ENCODE peak calls at places on chromosome 22, in eight cellular contexts. One of them, this sample, is unnamed.
A peak's percentile ranks its signal among the peaks of the same experiment; 100 is the strongest.

GRCh38 chr22:23251445-23252093 is 71.3 kb downstream of the BCR start:
- DNase-seq in posterior cingulate gyrus: peak; percentile 53
- DNase-seq in iPS-NIHi11: no peak
- DNase-seq in pons: no peak
- DNase-seq in heart left ventricle: no peak
- DNase-seq in fibroblast of villous mesenchyme: no peak
- DNase-seq in myocyte: peak; percentile 27
- DNase-seq in stimulated activated CD8-positive, alpha-beta memory T cell treated with anti-CD3 and anti-CD28 coated beads, Interleukin-4, amount 100 ng/mL, for 1 hour: no peak
- DNase-seq in this sample: peak; percentile 56

GRCh38 chr22:38034278-38034882 is 22.8 kb upstream of the PICK1 start:
- DNase-seq in fibroblast of villous mesenchyme: peak; percentile 89
- DNase-seq in iPS-NIHi11: peak; percentile 81
- DNase-seq in posterior cingulate gyrus: peak; percentile 97
- DNase-seq in myocyte: peak; percentile 75
- DNase-seq in pons: peak; percentile 92
- DNase-seq in stimulated activated CD8-positive, alpha-beta memory T cell treated with anti-CD3 and anti-CD28 coated beads, Interleukin-4, amount 100 ng/mL, for 1 hour: no peak
- DNase-seq in heart left ventricle: peak; percentile 76
- DNase-seq in this sample: peak; percentile 63

GRCh38 chr22:28229566-28230483 is 310.8 kb upstream of the PITPNB start:
- DNase-seq in posterior cingulate gyrus: no peak
- DNase-seq in heart left ventricle: no peak
- DNase-seq in iPS-NIHi11: no peak
- DNase-seq in fibroblast of villous mesenchyme: peak; percentile 30
- DNase-seq in myocyte: peak; percentile 53
- DNase-seq in stimulated activated CD8-positive, alpha-beta memory T cell treated with anti-CD3 and anti-CD28 coated beads, Interleukin-4, amount 100 ng/mL, for 1 hour: no peak
- DNase-seq in pons: no peak
- DNase-seq in this sample: no peak

GRCh38 chr22:25736378-25737011 is 5.5 kb upstream of the MYO18B start:
- DNase-seq in iPS-NIHi11: no peak
- DNase-seq in myocyte: no peak
- DNase-seq in posterior cingulate gyrus: no peak
- DNase-seq in pons: no peak
- DNase-seq in stimulated activated CD8-positive, alpha-beta memory T cell treated with anti-CD3 and anti-CD28 coated beads, Interleukin-4, amount 100 ng/mL, for 1 hour: no peak
- DNase-seq in heart left ventricle: no peak
- DNase-seq in fibroblast of villous mesenchyme: no peak
- DNase-seq in this sample: no peak

GRCh38 chr22:46752286-46752685 is 10.2 kb upstream of the TBC1D22A start:
- DNase-seq in myocyte: no peak
- DNase-seq in fibroblast of villous mesenchyme: no peak
- DNase-seq in heart left ventricle: no peak
- DNase-seq in stimulated activated CD8-positive, alpha-beta memory T cell treated with anti-CD3 and anti-CD28 coated beads, Interleukin-4, amount 100 ng/mL, for 1 hour: no peak
- DNase-seq in pons: no peak
- DNase-seq in posterior cingulate gyrus: peak; percentile 63
- DNase-seq in iPS-NIHi11: no peak
- DNase-seq in this sample: no peak

GRCh38 chr22:49156662-49157285 is 670.9 kb downstream of the BRD1 start:
- DNase-seq in fibroblast of villous mesenchyme: no peak
- DNase-seq in iPS-NIHi11: no peak
- DNase-seq in heart left ventricle: no peak
- DNase-seq in pons: no peak
- DNase-seq in myocyte: no peak
- DNase-seq in stimulated activated CD8-positive, alpha-beta memory T cell treated with anti-CD3 and anti-CD28 coated beads, Interleukin-4, amount 100 ng/mL, for 1 hour: no peak
- DNase-seq in posterior cingulate gyrus: peak; percentile 59
- DNase-seq in this sample: peak; percentile 83

GRCh38 chr22:19759459-19759993 is 1.1 kb upstream of the TBX1 start:
- DNase-seq in iPS-NIHi11: no peak
- DNase-seq in posterior cingulate gyrus: no peak
- DNase-seq in stimulated activated CD8-positive, alpha-beta memory T cell treated with anti-CD3 and anti-CD28 coated beads, Interleukin-4, amount 100 ng/mL, for 1 hour: no peak
- DNase-seq in pons: no peak
- DNase-seq in fibroblast of villous mesenchyme: no peak
- DNase-seq in heart left ventricle: no peak
- DNase-seq in myocyte: no peak
- DNase-seq in this sample: no peak

GRCh38 chr22:46542011-46542985 is 4.9 kb upstream of the CELSR1 start:
- DNase-seq in myocyte: peak; percentile 70
- DNase-seq in posterior cingulate gyrus: peak; percentile 97
- DNase-seq in stimulated activated CD8-positive, alpha-beta memory T cell treated with anti-CD3 and anti-CD28 coated beads, Interleukin-4, amount 100 ng/mL, for 1 hour: peak; percentile 49
- DNase-seq in iPS-NIHi11: peak; percentile 94
- DNase-seq in pons: peak; percentile 37
- DNase-seq in fibroblast of villous mesenchyme: peak; percentile 48
- DNase-seq in heart left ventricle: peak; percentile 63
- DNase-seq in this sample: peak; percentile 78

GRCh38 chr22:42792909-42793847 is 63.9 kb downstream of the ARFGAP3 start:
- DNase-seq in stimulated activated CD8-positive, alpha-beta memory T cell treated with anti-CD3 and anti-CD28 coated beads, Interleukin-4, amount 100 ng/mL, for 1 hour: no peak
- DNase-seq in heart left ventricle: no peak
- DNase-seq in pons: no peak
- DNase-seq in myocyte: no peak
- DNase-seq in fibroblast of villous mesenchyme: no peak
- DNase-seq in iPS-NIHi11: no peak
- DNase-seq in posterior cingulate gyrus: peak; percentile 86
- DNase-seq in this sample: peak; percentile 11

GRCh38 chr22:26995222-26995621 is 337.8 kb downstream of the MIAT start:
- DNase-seq in iPS-NIHi11: no peak
- DNase-seq in heart left ventricle: no peak
- DNase-seq in pons: no peak
- DNase-seq in posterior cingulate gyrus: no peak
- DNase-seq in fibroblast of villous mesenchyme: no peak
- DNase-seq in stimulated activated CD8-positive, alpha-beta memory T cell treated with anti-CD3 and anti-CD28 coated beads, Interleukin-4, amount 100 ng/mL, for 1 hour: no peak
- DNase-seq in myocyte: no peak
- DNase-seq in this sample: peak; percentile 78

GRCh38 chr22:30185129-30185528 is 61.4 kb downstream of the LIF start:
- DNase-seq in iPS-NIHi11: no peak
- DNase-seq in fibroblast of villous mesenchyme: no peak
- DNase-seq in myocyte: no peak
- DNase-seq in stimulated activated CD8-positive, alpha-beta memory T cell treated with anti-CD3 and anti-CD28 coated beads, Interleukin-4, amount 100 ng/mL, for 1 hour: no peak
- DNase-seq in posterior cingulate gyrus: no peak
- DNase-seq in heart left ventricle: no peak
- DNase-seq in pons: no peak
- DNase-seq in this sample: peak; percentile 21

GRCh38 chr22:40334899-40335298 is 11.4 kb upstream of the ADSL start:
- DNase-seq in heart left ventricle: no peak
- DNase-seq in pons: no peak
- DNase-seq in iPS-NIHi11: no peak
- DNase-seq in stimulated activated CD8-positive, alpha-beta memory T cell treated with anti-CD3 and anti-CD28 coated beads, Interleukin-4, amount 100 ng/mL, for 1 hour: no peak
- DNase-seq in posterior cingulate gyrus: no peak
- DNase-seq in fibroblast of villous mesenchyme: no peak
- DNase-seq in myocyte: no peak
- DNase-seq in this sample: no peak

GRCh38 chr22:17430298-17430900 is 61.1 kb downstream of the CECR2 start:
- DNase-seq in iPS-NIHi11: no peak
- DNase-seq in posterior cingulate gyrus: no peak
- DNase-seq in heart left ventricle: peak; percentile 32
- DNase-seq in myocyte: peak; percentile 35
- DNase-seq in pons: peak; percentile 49
- DNase-seq in fibroblast of villous mesenchyme: peak; percentile 11
- DNase-seq in stimulated activated CD8-positive, alpha-beta memory T cell treated with anti-CD3 and anti-CD28 coated beads, Interleukin-4, amount 100 ng/mL, for 1 hour: no peak
- DNase-seq in this sample: no peak

GRCh38 chr22:29633514-29634312 is 30.3 kb downstream of the NF2 start:
- DNase-seq in myocyte: no peak
- DNase-seq in iPS-NIHi11: no peak
- DNase-seq in posterior cingulate gyrus: no peak
- DNase-seq in pons: no peak
- DNase-seq in stimulated activated CD8-positive, alpha-beta memory T cell treated with anti-CD3 and anti-CD28 coated beads, Interleukin-4, amount 100 ng/mL, for 1 hour: no peak
- DNase-seq in heart left ventricle: no peak
- DNase-seq in fibroblast of villous mesenchyme: no peak
- DNase-seq in this sample: no peak

GRCh38 chr22:17847360-17848078 is 73.2 kb upstream of the BID start:
- DNase-seq in posterior cingulate gyrus: no peak
- DNase-seq in heart left ventricle: no peak
- DNase-seq in iPS-NIHi11: no peak
- DNase-seq in fibroblast of villous mesenchyme: no peak
- DNase-seq in myocyte: no peak
- DNase-seq in pons: no peak
- DNase-seq in stimulated activated CD8-positive, alpha-beta memory T cell treated with anti-CD3 and anti-CD28 coated beads, Interleukin-4, amount 100 ng/mL, for 1 hour: no peak
- DNase-seq in this sample: no peak

GRCh38 chr22:30308518-30309230 is 18.1 kb downstream of the TBC1D10A start:
- DNase-seq in stimulated activated CD8-positive, alpha-beta memory T cell treated with anti-CD3 and anti-CD28 coated beads, Interleukin-4, amount 100 ng/mL, for 1 hour: no peak
- DNase-seq in fibroblast of villous mesenchyme: peak; percentile 94
- DNase-seq in heart left ventricle: no peak
- DNase-seq in pons: no peak
- DNase-seq in myocyte: peak; percentile 48
- DNase-seq in posterior cingulate gyrus: no peak
- DNase-seq in iPS-NIHi11: no peak
- DNase-seq in this sample: no peak

GRCh38 chr22:26134654-26135330 is 34.5 kb upstream of the SEZ6L start:
- DNase-seq in pons: no peak
- DNase-seq in heart left ventricle: no peak
- DNase-seq in myocyte: peak; percentile 3
- DNase-seq in iPS-NIHi11: peak; percentile 25
- DNase-seq in stimulated activated CD8-positive, alpha-beta memory T cell treated with anti-CD3 and anti-CD28 coated beads, Interleukin-4, amount 100 ng/mL, for 1 hour: no peak
- DNase-seq in fibroblast of villous mesenchyme: no peak
- DNase-seq in posterior cingulate gyrus: no peak
- DNase-seq in this sample: no peak

GRCh38 chr22:42066133-42066761 is 4.4 kb downstream of the NAGA start:
- DNase-seq in pons: no peak
- DNase-seq in fibroblast of villous mesenchyme: no peak
- DNase-seq in myocyte: no peak
- DNase-seq in posterior cingulate gyrus: no peak
- DNase-seq in heart left ventricle: no peak
- DNase-seq in iPS-NIHi11: no peak
- DNase-seq in stimulated activated CD8-positive, alpha-beta memory T cell treated with anti-CD3 and anti-CD28 coated beads, Interleukin-4, amount 100 ng/mL, for 1 hour: no peak
- DNase-seq in this sample: no peak

GRCh38 chr22:20130739-20131592 is 638 bp upstream of the ZDHHC8 start:
- DNase-seq in pons: peak; percentile 80
- DNase-seq in heart left ventricle: peak; percentile 91
- DNase-seq in stimulated activated CD8-positive, alpha-beta memory T cell treated with anti-CD3 and anti-CD28 coated beads, Interleukin-4, amount 100 ng/mL, for 1 hour: peak; percentile 44
- DNase-seq in myocyte: peak; percentile 82
- DNase-seq in fibroblast of villous mesenchyme: peak; percentile 82
- DNase-seq in iPS-NIHi11: peak; percentile 89
- DNase-seq in posterior cingulate gyrus: peak; percentile 99
- DNase-seq in this sample: peak; percentile 83

GRCh38 chr22:19149962-19150361 is at the start of gene GSC2:
- DNase-seq in pons: no peak
- DNase-seq in fibroblast of villous mesenchyme: no peak
- DNase-seq in posterior cingulate gyrus: no peak
- DNase-seq in iPS-NIHi11: peak; percentile 70
- DNase-seq in stimulated activated CD8-positive, alpha-beta memory T cell treated with anti-CD3 and anti-CD28 coated beads, Interleukin-4, amount 100 ng/mL, for 1 hour: no peak
- DNase-seq in heart left ventricle: no peak
- DNase-seq in myocyte: no peak
- DNase-seq in this sample: no peak

GRCh38 chr22:43888740-43889139 is 3.1 kb downstream of the PNPLA5 start:
- DNase-seq in pons: no peak
- DNase-seq in heart left ventricle: no peak
- DNase-seq in iPS-NIHi11: no peak
- DNase-seq in myocyte: no peak
- DNase-seq in fibroblast of villous mesenchyme: no peak
- DNase-seq in posterior cingulate gyrus: peak; percentile 16
- DNase-seq in stimulated activated CD8-positive, alpha-beta memory T cell treated with anti-CD3 and anti-CD28 coated beads, Interleukin-4, amount 100 ng/mL, for 1 hour: no peak
- DNase-seq in this sample: no peak

GRCh38 chr22:19497245-19497644 is 17.5 kb downstream of the CDC45 start:
- DNase-seq in pons: no peak
- DNase-seq in stimulated activated CD8-positive, alpha-beta memory T cell treated with anti-CD3 and anti-CD28 coated beads, Interleukin-4, amount 100 ng/mL, for 1 hour: no peak
- DNase-seq in iPS-NIHi11: no peak
- DNase-seq in posterior cingulate gyrus: no peak
- DNase-seq in heart left ventricle: no peak
- DNase-seq in myocyte: peak; percentile 98
- DNase-seq in fibroblast of villous mesenchyme: peak; percentile 70
- DNase-seq in this sample: peak; percentile 10

GRCh38 chr22:27224485-27225364 is 567.3 kb downstream of the MIAT start:
- DNase-seq in fibroblast of villous mesenchyme: peak; percentile 73
- DNase-seq in pons: no peak
- DNase-seq in heart left ventricle: peak; percentile 36
- DNase-seq in stimulated activated CD8-positive, alpha-beta memory T cell treated with anti-CD3 and anti-CD28 coated beads, Interleukin-4, amount 100 ng/mL, for 1 hour: no peak
- DNase-seq in myocyte: peak; percentile 60
- DNase-seq in iPS-NIHi11: no peak
- DNase-seq in posterior cingulate gyrus: no peak
- DNase-seq in this sample: no peak

GRCh38 chr22:41517172-41518047 is 26.9 kb downstream of the POLR3H start:
- DNase-seq in pons: peak; percentile 81
- DNase-seq in iPS-NIHi11: peak; percentile 85
- DNase-seq in heart left ventricle: peak; percentile 63
- DNase-seq in fibroblast of villous mesenchyme: peak; percentile 61
- DNase-seq in stimulated activated CD8-positive, alpha-beta memory T cell treated with anti-CD3 and anti-CD28 coated beads, Interleukin-4, amount 100 ng/mL, for 1 hour: no peak
- DNase-seq in myocyte: peak; percentile 75
- DNase-seq in posterior cingulate gyrus: peak; percentile 97
- DNase-seq in this sample: peak; percentile 84

GRCh38 chr22:27212617-27213177 is 555.3 kb downstream of the MIAT start:
- DNase-seq in fibroblast of villous mesenchyme: peak; percentile 100
- DNase-seq in stimulated activated CD8-positive, alpha-beta memory T cell treated with anti-CD3 and anti-CD28 coated beads, Interleukin-4, amount 100 ng/mL, for 1 hour: no peak
- DNase-seq in posterior cingulate gyrus: no peak
- DNase-seq in heart left ventricle: peak; percentile 76
- DNase-seq in pons: no peak
- DNase-seq in iPS-NIHi11: no peak
- DNase-seq in myocyte: peak; percentile 88
- DNase-seq in this sample: peak; percentile 80

GRCh38 chr22:37330200-37331033 is 48.1 kb downstream of the CYTH4 start:
- DNase-seq in fibroblast of villous mesenchyme: peak; percentile 76
- DNase-seq in pons: no peak
- DNase-seq in heart left ventricle: no peak
- DNase-seq in myocyte: no peak
- DNase-seq in iPS-NIHi11: peak; percentile 96
- DNase-seq in posterior cingulate gyrus: peak; percentile 97
- DNase-seq in stimulated activated CD8-positive, alpha-beta memory T cell treated with anti-CD3 and anti-CD28 coated beads, Interleukin-4, amount 100 ng/mL, for 1 hour: no peak
- DNase-seq in this sample: peak; percentile 76

GRCh38 chr22:43273902-43274484 is 69.2 kb downstream of the SCUBE1 start:
- DNase-seq in pons: peak; percentile 41
- DNase-seq in stimulated activated CD8-positive, alpha-beta memory T cell treated with anti-CD3 and anti-CD28 coated beads, Interleukin-4, amount 100 ng/mL, for 1 hour: no peak
- DNase-seq in fibroblast of villous mesenchyme: peak; percentile 70
- DNase-seq in iPS-NIHi11: peak; percentile 88
- DNase-seq in myocyte: peak; percentile 65
- DNase-seq in posterior cingulate gyrus: no peak
- DNase-seq in heart left ventricle: peak; percentile 30
- DNase-seq in this sample: peak; percentile 52

GRCh38 chr22:22681221-22681739 is 36.9 kb downstream of the GGTLC2 start:
- DNase-seq in heart left ventricle: no peak
- DNase-seq in iPS-NIHi11: no peak
- DNase-seq in pons: no peak
- DNase-seq in myocyte: no peak
- DNase-seq in posterior cingulate gyrus: no peak
- DNase-seq in stimulated activated CD8-positive, alpha-beta memory T cell treated with anti-CD3 and anti-CD28 coated beads, Interleukin-4, amount 100 ng/mL, for 1 hour: no peak
- DNase-seq in fibroblast of villous mesenchyme: no peak
- DNase-seq in this sample: no peak

GRCh38 chr22:38549106-38549884 is 20.7 kb downstream of the DMC1 start:
- DNase-seq in posterior cingulate gyrus: no peak
- DNase-seq in fibroblast of villous mesenchyme: peak; percentile 49
- DNase-seq in stimulated activated CD8-positive, alpha-beta memory T cell treated with anti-CD3 and anti-CD28 coated beads, Interleukin-4, amount 100 ng/mL, for 1 hour: no peak
- DNase-seq in myocyte: no peak
- DNase-seq in iPS-NIHi11: no peak
- DNase-seq in heart left ventricle: no peak
- DNase-seq in pons: no peak
- DNase-seq in this sample: no peak

GRCh38 chr22:30733081-30733680 is 38.5 kb downstream of the OSBP2 start:
- DNase-seq in iPS-NIHi11: no peak
- DNase-seq in pons: no peak
- DNase-seq in heart left ventricle: no peak
- DNase-seq in fibroblast of villous mesenchyme: no peak
- DNase-seq in myocyte: no peak
- DNase-seq in stimulated activated CD8-positive, alpha-beta memory T cell treated with anti-CD3 and anti-CD28 coated beads, Interleukin-4, amount 100 ng/mL, for 1 hour: no peak
- DNase-seq in posterior cingulate gyrus: no peak
- DNase-seq in this sample: no peak

GRCh38 chr22:47854226-47854625 is 1091.8 kb downstream of the TBC1D22A start:
- DNase-seq in iPS-NIHi11: no peak
- DNase-seq in posterior cingulate gyrus: no peak
- DNase-seq in stimulated activated CD8-positive, alpha-beta memory T cell treated with anti-CD3 and anti-CD28 coated beads, Interleukin-4, amount 100 ng/mL, for 1 hour: no peak
- DNase-seq in heart left ventricle: no peak
- DNase-seq in myocyte: no peak
- DNase-seq in pons: no peak
- DNase-seq in fibroblast of villous mesenchyme: peak; percentile 25
- DNase-seq in this sample: no peak

GRCh38 chr22:17119481-17120202 is 1.5 kb downstream of the TMEM121B start:
- DNase-seq in iPS-NIHi11: peak; percentile 78
- DNase-seq in pons: no peak
- DNase-seq in heart left ventricle: no peak
- DNase-seq in fibroblast of villous mesenchyme: peak; percentile 6
- DNase-seq in stimulated activated CD8-positive, alpha-beta memory T cell treated with anti-CD3 and anti-CD28 coated beads, Interleukin-4, amount 100 ng/mL, for 1 hour: no peak
- DNase-seq in posterior cingulate gyrus: peak; percentile 89
- DNase-seq in myocyte: peak; percentile 49
- DNase-seq in this sample: peak; percentile 39

GRCh38 chr22:46881373-46882118 is 119.1 kb downstream of the TBC1D22A start:
- DNase-seq in iPS-NIHi11: no peak
- DNase-seq in pons: no peak
- DNase-seq in posterior cingulate gyrus: peak; percentile 43
- DNase-seq in heart left ventricle: no peak
- DNase-seq in myocyte: no peak
- DNase-seq in stimulated activated CD8-positive, alpha-beta memory T cell treated with anti-CD3 and anti-CD28 coated beads, Interleukin-4, amount 100 ng/mL, for 1 hour: no peak
- DNase-seq in fibroblast of villous mesenchyme: no peak
- DNase-seq in this sample: no peak

GRCh38 chr22:22713416-22713815 is 69.0 kb downstream of the GGTLC2 start:
- DNase-seq in posterior cingulate gyrus: peak; percentile 22
- DNase-seq in pons: no peak
- DNase-seq in heart left ventricle: no peak
- DNase-seq in stimulated activated CD8-positive, alpha-beta memory T cell treated with anti-CD3 and anti-CD28 coated beads, Interleukin-4, amount 100 ng/mL, for 1 hour: no peak
- DNase-seq in myocyte: no peak
- DNase-seq in fibroblast of villous mesenchyme: no peak
- DNase-seq in iPS-NIHi11: no peak
- DNase-seq in this sample: no peak